ENCODE peak calls at places on chromosomes 13 and 19, in six cellular contexts. One of them, this sample, is unnamed.

GRCh38 chr13:95524270-95524901 is 28.1 kb upstream of the CLDN10 start:
- DNase-seq in RPMI7951: no peak
- DNase-seq in suprapubic skin: no peak
- DNase-seq in thoracic aorta: no peak
- DNase-seq in tibial artery: no peak
- DNase-seq in GM13977: no peak
- DNase-seq in this sample: no peak

GRCh38 chr13:83815598-83815997 is 66.7 kb downstream of the SLITRK1 start:
- DNase-seq in RPMI7951: no peak
- DNase-seq in suprapubic skin: no peak
- DNase-seq in thoracic aorta: no peak
- DNase-seq in tibial artery: no peak
- DNase-seq in GM13977: no peak
- DNase-seq in this sample: no peak

GRCh38 chr13:111132948-111133347 is 17.8 kb downstream of the ARHGEF7 start:
- DNase-seq in RPMI7951: no peak
- DNase-seq in suprapubic skin: no peak
- DNase-seq in thoracic aorta: no peak
- DNase-seq in tibial artery: no peak
- DNase-seq in GM13977: no peak
- DNase-seq in this sample: no peak

GRCh38 chr19:44894946-44895345 is 3.9 kb downstream of the TOMM40 start:
- DNase-seq in RPMI7951: no peak
- DNase-seq in suprapubic skin: no peak
- DNase-seq in thoracic aorta: no peak
- DNase-seq in tibial artery: no peak
- DNase-seq in GM13977: no peak
- DNase-seq in this sample: no peak

GRCh38 chr13:100139822-100140221 is 50.9 kb downstream of the PCCA start:
- DNase-seq in RPMI7951: no peak
- DNase-seq in suprapubic skin: no peak
- DNase-seq in thoracic aorta: no peak
- DNase-seq in tibial artery: no peak
- DNase-seq in GM13977: no peak
- DNase-seq in this sample: no peak

GRCh38 chr13:75263741-75264407 is 218.1 kb downstream of the TBC1D4 start:
- DNase-seq in RPMI7951: peak; percentile 38
- DNase-seq in suprapubic skin: no peak
- DNase-seq in thoracic aorta: no peak
- DNase-seq in tibial artery: no peak
- DNase-seq in GM13977: no peak
- DNase-seq in this sample: no peak

GRCh38 chr19:18419195-18419698 is at the start of gene SSBP4:
- DNase-seq in RPMI7951: peak; percentile 82
- DNase-seq in suprapubic skin: no peak
- DNase-seq in thoracic aorta: no peak
- DNase-seq in tibial artery: peak; percentile 85
- DNase-seq in GM13977: peak; percentile 97
- DNase-seq in this sample: peak; percentile 59

GRCh38 chr13:28953714-28954113 is 133.6 kb downstream of the MTUS2 start:
- DNase-seq in RPMI7951: no peak
- DNase-seq in suprapubic skin: no peak
- DNase-seq in thoracic aorta: no peak
- DNase-seq in tibial artery: no peak
- DNase-seq in GM13977: no peak
- DNase-seq in this sample: no peak

GRCh38 chr19:7902796-7903243 is 857 bp upstream of the MAP2K7 start:
- DNase-seq in RPMI7951: no peak
- DNase-seq in suprapubic skin: no peak
- DNase-seq in thoracic aorta: no peak
- DNase-seq in tibial artery: no peak
- DNase-seq in GM13977: no peak
- DNase-seq in this sample: no peak

GRCh38 chr13:50410921-50411712 is 395.9 kb downstream of the KCNRG start:
- DNase-seq in RPMI7951: peak; percentile 97
- DNase-seq in suprapubic skin: no peak
- DNase-seq in thoracic aorta: peak; percentile 13
- DNase-seq in tibial artery: no peak
- DNase-seq in GM13977: no peak
- DNase-seq in this sample: peak; percentile 55

GRCh38 chr13:100131863-100132574 is 43.1 kb downstream of the PCCA start:
- DNase-seq in RPMI7951: peak; percentile 92
- DNase-seq in suprapubic skin: no peak
- DNase-seq in thoracic aorta: no peak
- DNase-seq in tibial artery: no peak
- DNase-seq in GM13977: no peak
- DNase-seq in this sample: no peak

GRCh38 chr13:99040536-99041141 is 62.8 kb upstream of the DOCK9 start:
- DNase-seq in RPMI7951: no peak
- DNase-seq in suprapubic skin: no peak
- DNase-seq in thoracic aorta: no peak
- DNase-seq in tibial artery: no peak
- DNase-seq in GM13977: no peak
- DNase-seq in this sample: no peak

GRCh38 chr13:94325148-94325528 is 154.3 kb downstream of the DCT start:
- DNase-seq in RPMI7951: no peak
- DNase-seq in suprapubic skin: no peak
- DNase-seq in thoracic aorta: no peak
- DNase-seq in tibial artery: no peak
- DNase-seq in GM13977: no peak
- DNase-seq in this sample: no peak

GRCh38 chr13:67186985-67187569 is 43.1 kb downstream of the PCDH9 start:
- DNase-seq in RPMI7951: no peak
- DNase-seq in suprapubic skin: no peak
- DNase-seq in thoracic aorta: no peak
- DNase-seq in tibial artery: no peak
- DNase-seq in GM13977: no peak
- DNase-seq in this sample: no peak

GRCh38 chr13:22648325-22648758 is 532.4 kb upstream of the SGCG start:
- DNase-seq in RPMI7951: no peak
- DNase-seq in suprapubic skin: no peak
- DNase-seq in thoracic aorta: no peak
- DNase-seq in tibial artery: no peak
- DNase-seq in GM13977: no peak
- DNase-seq in this sample: no peak

GRCh38 chr13:21741396-21741795 is 70.5 kb downstream of the FGF9 start:
- DNase-seq in RPMI7951: no peak
- DNase-seq in suprapubic skin: no peak
- DNase-seq in thoracic aorta: no peak
- DNase-seq in tibial artery: no peak
- DNase-seq in GM13977: no peak
- DNase-seq in this sample: no peak

GRCh38 chr19:13986348-13986904 is 19.7 kb downstream of the RFX1 start:
- DNase-seq in RPMI7951: peak; percentile 49
- DNase-seq in suprapubic skin: peak; percentile 91
- DNase-seq in thoracic aorta: peak; percentile 67
- DNase-seq in tibial artery: peak; percentile 90
- DNase-seq in GM13977: peak; percentile 99
- DNase-seq in this sample: peak; percentile 65

GRCh38 chr13:38674208-38674607 is 12.7 kb upstream of the FREM2 start:
- DNase-seq in RPMI7951: peak; percentile 10
- DNase-seq in suprapubic skin: no peak
- DNase-seq in thoracic aorta: no peak
- DNase-seq in tibial artery: no peak
- DNase-seq in GM13977: no peak
- DNase-seq in this sample: no peak

GRCh38 chr19:6211632-6212402 is 68.0 kb downstream of the MLLT1 start:
- DNase-seq in RPMI7951: no peak
- DNase-seq in suprapubic skin: no peak
- DNase-seq in thoracic aorta: no peak
- DNase-seq in tibial artery: no peak
- DNase-seq in GM13977: no peak
- DNase-seq in this sample: no peak

GRCh38 chr19:3433805-3434540 is 46.4 kb downstream of the SMIM24 start:
- DNase-seq in RPMI7951: no peak
- DNase-seq in suprapubic skin: no peak
- DNase-seq in thoracic aorta: no peak
- DNase-seq in tibial artery: no peak
- DNase-seq in GM13977: no peak
- DNase-seq in this sample: no peak

GRCh38 chr13:23724196-23724970 is 154.2 kb downstream of the TNFRSF19 start:
- DNase-seq in RPMI7951: no peak
- DNase-seq in suprapubic skin: no peak
- DNase-seq in thoracic aorta: no peak
- DNase-seq in tibial artery: no peak
- DNase-seq in GM13977: no peak
- DNase-seq in this sample: no peak

GRCh38 chr19:11578342-11579142 is 1.1 kb upstream of the ACP5 start:
- DNase-seq in RPMI7951: no peak
- DNase-seq in suprapubic skin: no peak
- DNase-seq in thoracic aorta: no peak
- DNase-seq in tibial artery: peak; percentile 80
- DNase-seq in GM13977: peak; percentile 71
- DNase-seq in this sample: peak; percentile 48

GRCh38 chr19:23254141-23254910 is 4.1 kb upstream of the ZNF724 start:
- DNase-seq in RPMI7951: no peak
- DNase-seq in suprapubic skin: no peak
- DNase-seq in thoracic aorta: no peak
- DNase-seq in tibial artery: no peak
- DNase-seq in GM13977: no peak
- DNase-seq in this sample: no peak

GRCh38 chr13:40445557-40445990 is 220.9 kb downstream of the FOXO1 start:
- DNase-seq in RPMI7951: peak; percentile 83
- DNase-seq in suprapubic skin: no peak
- DNase-seq in thoracic aorta: no peak
- DNase-seq in tibial artery: no peak
- DNase-seq in GM13977: peak; percentile 83
- DNase-seq in this sample: peak; percentile 72

GRCh38 chr13:51584731-51585191 is 499 bp downstream of the WDFY2 start:
- DNase-seq in RPMI7951: peak; percentile 42
- DNase-seq in suprapubic skin: peak; percentile 86
- DNase-seq in thoracic aorta: peak; percentile 15
- DNase-seq in tibial artery: no peak
- DNase-seq in GM13977: peak; percentile 70
- DNase-seq in this sample: peak; percentile 6

GRCh38 chr13:50576156-50576555 is 267.3 kb downstream of the DLEU7 start:
- DNase-seq in RPMI7951: peak; percentile 20
- DNase-seq in suprapubic skin: no peak
- DNase-seq in thoracic aorta: no peak
- DNase-seq in tibial artery: no peak
- DNase-seq in GM13977: no peak
- DNase-seq in this sample: no peak

GRCh38 chr13:34627905-34628682 is 314.0 kb upstream of the NBEA start:
- DNase-seq in RPMI7951: no peak
- DNase-seq in suprapubic skin: no peak
- DNase-seq in thoracic aorta: no peak
- DNase-seq in tibial artery: no peak
- DNase-seq in GM13977: no peak
- DNase-seq in this sample: no peak

GRCh38 chr19:51726049-51726448 is 2.3 kb upstream of the HAS1 start:
- DNase-seq in RPMI7951: peak; percentile 96
- DNase-seq in suprapubic skin: peak; percentile 87
- DNase-seq in thoracic aorta: no peak
- DNase-seq in tibial artery: no peak
- DNase-seq in GM13977: no peak
- DNase-seq in this sample: no peak

GRCh38 chr13:41263261-41263971 is at the start of gene MTRF1:
- DNase-seq in RPMI7951: peak; percentile 78
- DNase-seq in suprapubic skin: peak; percentile 82
- DNase-seq in thoracic aorta: peak; percentile 12
- DNase-seq in tibial artery: peak; percentile 85
- DNase-seq in GM13977: peak; percentile 82
- DNase-seq in this sample: peak; percentile 68

GRCh38 chr13:55990631-55991030 is 1150.1 kb upstream of the PRR20A start:
- DNase-seq in RPMI7951: no peak
- DNase-seq in suprapubic skin: no peak
- DNase-seq in thoracic aorta: no peak
- DNase-seq in tibial artery: no peak
- DNase-seq in GM13977: no peak
- DNase-seq in this sample: no peak

GRCh38 chr13:70432276-70432805 is 324.1 kb upstream of the KLHL1 start:
- DNase-seq in RPMI7951: no peak
- DNase-seq in suprapubic skin: no peak
- DNase-seq in thoracic aorta: no peak
- DNase-seq in tibial artery: no peak
- DNase-seq in GM13977: no peak
- DNase-seq in this sample: no peak

GRCh38 chr13:22092791-22093545 is 422.1 kb downstream of the FGF9 start:
- DNase-seq in RPMI7951: no peak
- DNase-seq in suprapubic skin: no peak
- DNase-seq in thoracic aorta: no peak
- DNase-seq in tibial artery: no peak
- DNase-seq in GM13977: no peak
- DNase-seq in this sample: no peak

GRCh38 chr13:77697208-77698103 is at the start of gene SLAIN1:
- DNase-seq in RPMI7951: peak; percentile 3
- DNase-seq in suprapubic skin: peak; percentile 83
- DNase-seq in thoracic aorta: peak; percentile 21
- DNase-seq in tibial artery: peak; percentile 91
- DNase-seq in GM13977: peak; percentile 96
- DNase-seq in this sample: peak; percentile 40

GRCh38 chr19:470701-471100 is 9.9 kb upstream of the SHC2 start:
- DNase-seq in RPMI7951: no peak
- DNase-seq in suprapubic skin: no peak
- DNase-seq in thoracic aorta: no peak
- DNase-seq in tibial artery: no peak
- DNase-seq in GM13977: no peak
- DNase-seq in this sample: no peak

GRCh38 chr19:16026131-16026530 is 50.2 kb upstream of the TPM4 start:
- DNase-seq in RPMI7951: no peak
- DNase-seq in suprapubic skin: no peak
- DNase-seq in thoracic aorta: no peak
- DNase-seq in tibial artery: no peak
- DNase-seq in GM13977: no peak
- DNase-seq in this sample: no peak

GRCh38 chr13:43014162-43014561 is 9.2 kb upstream of the DNAJC15 start:
- DNase-seq in RPMI7951: no peak
- DNase-seq in suprapubic skin: no peak
- DNase-seq in thoracic aorta: no peak
- DNase-seq in tibial artery: no peak
- DNase-seq in GM13977: no peak
- DNase-seq in this sample: no peak

GRCh38 chr13:90984737-90985136 is 362.8 kb upstream of the MIR17HG start:
- DNase-seq in RPMI7951: no peak
- DNase-seq in suprapubic skin: no peak
- DNase-seq in thoracic aorta: no peak
- DNase-seq in tibial artery: no peak
- DNase-seq in GM13977: no peak
- DNase-seq in this sample: no peak

GRCh38 chr19:16290692-16291091 is 33.9 kb upstream of the KLF2 start:
- DNase-seq in RPMI7951: no peak
- DNase-seq in suprapubic skin: no peak
- DNase-seq in thoracic aorta: no peak
- DNase-seq in tibial artery: no peak
- DNase-seq in GM13977: no peak
- DNase-seq in this sample: no peak

This sample was measured in gastrocnemius medialis.